ENCODE peak calls at places on chromosomes 4 and X, in seven cellular contexts. V is left lung; B is activated CD4-positive, alpha-beta T cell treated with anti-CD3 and anti-CD28 coated beads for 36 hours; S is CD4-positive, alpha-beta T cell; K is activated CD8-positive, alpha-beta memory T cell treated with anti-CD3 and anti-CD28 coated beads, Interleukin-2, amount 50 U/mL, for 4 hours; Q is activated effector memory CD4-positive, alpha-beta T cell treated with anti-CD3 and anti-CD28 coated beads, Interleukin-2, amount 50 U/mL, for 16 hours; X is AG04450. N is an unnamed sample.

GRCh38 chr4:149987777-149988410 is 90.4 kb upstream of the DCLK2 start:
- DNase-seq in X (no peak), V (no peak), Q (no peak), S (no peak), B (no peak), K (no peak), N (no peak)

GRCh38 chrX:15151267-15152196 is 118.4 kb downstream of the ASB9 start:
- DNase-seq in V (no peak), Q (peak; percentile 68), K (peak; percentile 41), S (peak; percentile 41), X (no peak), B (peak; percentile 56), N (no peak)

GRCh38 chr4:13481569-13481968 is 2.6 kb downstream of the RAB28 start:
- DNase-seq in X (no peak), V (no peak), S (no peak), Q (no peak), B (no peak), K (no peak), N (no peak)

GRCh38 chr4:159077702-159078495 is 25.0 kb upstream of the RAPGEF2 start:
- DNase-seq in Q (no peak), V (no peak), K (no peak), S (no peak), X (no peak), B (no peak), N (no peak)

GRCh38 chr4:134470544-134470943 is 269.0 kb upstream of the PABPC4L start:
- DNase-seq in X (no peak), V (no peak), K (no peak), B (peak; percentile 5), Q (no peak), S (no peak), N (no peak)

GRCh38 chrX:45164021-45164621 is 36.6 kb downstream of the DIPK2B start:
- DNase-seq in S (no peak), X (no peak), K (no peak), Q (no peak), B (no peak), V (no peak), N (no peak)

GRCh38 chrX:24846551-24847170 is 152.9 kb downstream of the POLA1 start:
- DNase-seq in X (no peak), V (no peak), S (no peak), K (no peak), B (no peak), Q (no peak), N (no peak)

GRCh38 chrX:727738-728621 is 97.4 kb downstream of the SHOX start:
- DNase-seq in Q (no peak), K (no peak), B (peak; percentile 34), X (no peak), S (no peak), V (no peak), N (no peak)

GRCh38 chr4:62080431-62080830 is 880.3 kb downstream of the ADGRL3 start:
- DNase-seq in X (no peak), Q (no peak), K (no peak), B (no peak), S (no peak), V (no peak), N (no peak)

N was measured in upper lobe of right lung.